ENCODE peak calls at places on chromosomes 4 and X, in seven cellular contexts. L, Q, W, C, F, H and D are unnamed samples.

GRCh38 chrX:7074135-7074907 is 73.2 kb upstream of the STS start:
- DNase-seq in C (no peak), F (peak), L (no peak), H (no peak), Q (peak), W (peak), D (no peak)

GRCh38 chrX:826026-826425 is 195.4 kb downstream of the SHOX start:
- DNase-seq in F (no peak), W (no peak), C (peak), H (no peak), L (no peak), Q (peak), D (peak)

GRCh38 chr4:89658701-89659024 is 178.3 kb downstream of the SNCA start:
- DNase-seq in C (no peak), L (no peak), W (no peak), H (no peak), F (no peak), Q (no peak), D (no peak)

GRCh38 chrX:44503550-44503949 is 39.1 kb downstream of the FUNDC1 start:
- DNase-seq in L (no peak), W (no peak), F (no peak), C (no peak), H (no peak), Q (no peak), D (no peak)

GRCh38 chrX:107924136-107924746 is 57.9 kb downstream of the TEX13B start:
- DNase-seq in Q (no peak), L (no peak), F (no peak), C (no peak), W (no peak), H (no peak), D (no peak)

GRCh38 chrX:23907106-23907495 is 637 bp downstream of the APOO start:
- DNase-seq in F (no peak), W (no peak), Q (no peak), C (no peak), L (no peak), H (no peak), D (no peak)

GRCh38 chrX:41589634-41590270 is 99.0 kb upstream of the GPR34 start:
- DNase-seq in H (no peak), F (no peak), Q (peak), C (no peak), L (no peak), W (peak), D (peak)

GRCh38 chrX:38806054-38806389 is 4.8 kb downstream of the MID1IP1 start:
- DNase-seq in H (no peak), F (no peak), Q (no peak), C (no peak), L (no peak), W (no peak), D (no peak)

GRCh38 chr4:15159477-15160019 is 157.3 kb downstream of the CPEB2 start:
- DNase-seq in H (no peak), F (no peak), C (no peak), Q (no peak), W (no peak), L (no peak), D (no peak)

GRCh38 chr4:77804471-77804870 is 14.7 kb downstream of the CNOT6L start:
- DNase-seq in L (no peak), F (no peak), Q (peak), C (no peak), W (no peak), H (no peak), D (peak)

GRCh38 chr4:148692242-148692641 is 250.0 kb upstream of the NR3C2 start:
- DNase-seq in L (no peak), H (no peak), F (no peak), Q (no peak), W (no peak), C (no peak), D (no peak)

GRCh38 chr4:86749121-86749520 is 100.1 kb downstream of the SLC10A6 start:
- DNase-seq in C (no peak), L (no peak), Q (no peak), F (no peak), H (no peak), W (no peak), D (no peak)

GRCh38 chr4:155614111-155614762 is 52.4 kb upstream of the GUCY1A1 start:
- DNase-seq in W (no peak), L (no peak), Q (no peak), C (no peak), H (no peak), F (peak), D (no peak)

GRCh38 chrX:136028383-136028984 is 43.2 kb downstream of the SLC9A6 start:
- DNase-seq in W (peak), C (peak), L (no peak), Q (peak), F (peak), H (no peak), D (peak)

GRCh38 chrX:153701706-153702105 is 14.0 kb downstream of the SLC6A8 start:
- DNase-seq in Q (no peak), H (no peak), C (no peak), W (no peak), F (no peak), L (peak), D (no peak)

GRCh38 chrX:11447418-11447817 is 154.2 kb downstream of the AMELX start:
- DNase-seq in H (no peak), F (no peak), C (no peak), W (no peak), L (no peak), Q (peak), D (no peak)

GRCh38 chr4:37802068-37802666 is 24.3 kb upstream of the PGM2 start:
- DNase-seq in Q (peak), W (peak), C (no peak), H (peak), L (no peak), F (peak), D (peak)

GRCh38 chr4:8394125-8394524 is 46.4 kb downstream of the ACOX3 start:
- DNase-seq in H (no peak), Q (peak), C (no peak), W (no peak), F (no peak), L (peak), D (peak)

GRCh38 chr4:3518511-3518880 is 13.7 kb downstream of the LRPAP1 start:
- DNase-seq in H (peak), F (no peak), Q (no peak), C (no peak), W (no peak), L (no peak), D (no peak)

GRCh38 chr4:21307709-21308108 is 607.5 kb downstream of the PACRGL start:
- DNase-seq in W (no peak), Q (no peak), C (no peak), L (no peak), H (no peak), F (no peak), D (no peak)

GRCh38 chrX:124502599-124502998 is 156.2 kb downstream of the SH2D1A start:
- DNase-seq in F (no peak), H (no peak), Q (no peak), W (no peak), C (no peak), L (no peak), D (no peak)

GRCh38 chrX:13029341-13029740 is 15.1 kb downstream of the FAM9C start:
- DNase-seq in Q (peak), C (no peak), W (peak), F (no peak), L (peak), H (no peak), D (peak)

GRCh38 chr4:108991929-108992328 is 229.1 kb upstream of the ETNPPL start:
- DNase-seq in F (peak), W (peak), H (no peak), C (peak), Q (peak), L (no peak), D (peak)

GRCh38 chr4:109169160-109169559 is 133.3 kb downstream of the COL25A1 start:
- DNase-seq in Q (no peak), L (no peak), F (no peak), C (no peak), H (no peak), W (no peak), D (no peak)

GRCh38 chr4:142534994-142535393 is 311.1 kb downstream of the INPP4B start:
- DNase-seq in H (no peak), Q (no peak), W (peak), C (no peak), F (peak), L (no peak), D (no peak)

GRCh38 chr4:30839583-30840520 is 119.7 kb downstream of the PCDH7 start:
- DNase-seq in L (no peak), C (peak), W (peak), H (no peak), F (peak), Q (peak), D (peak)

GRCh38 chr4:55181606-55182005 is 56.2 kb upstream of the KDR start:
- DNase-seq in H (no peak), C (no peak), L (no peak), Q (peak), W (peak), F (no peak), D (peak)

GRCh38 chr4:82688091-82688815 is 110.3 kb downstream of the SCD5 start:
- DNase-seq in F (peak), C (no peak), W (no peak), Q (peak), H (no peak), L (peak), D (no peak)

GRCh38 chr4:5079581-5079980 is 28.3 kb downstream of the STK32B start:
- DNase-seq in W (peak), H (no peak), C (no peak), Q (no peak), L (no peak), F (no peak), D (peak)

GRCh38 chr4:46389301-46389761 is 597 bp downstream of the GABRA2 start:
- DNase-seq in L (no peak), C (no peak), W (peak), F (peak), H (no peak), Q (no peak), D (peak)

GRCh38 chr4:123444298-123444731 is 47.7 kb downstream of the SPRY1 start:
- DNase-seq in W (peak), F (no peak), L (peak), Q (peak), H (no peak), C (no peak), D (no peak)

GRCh38 chrX:20361081-20361889 is 94.6 kb upstream of the RPS6KA3 start:
- DNase-seq in H (peak), L (no peak), Q (peak), W (peak), C (no peak), F (no peak), D (no peak)

DNA sequence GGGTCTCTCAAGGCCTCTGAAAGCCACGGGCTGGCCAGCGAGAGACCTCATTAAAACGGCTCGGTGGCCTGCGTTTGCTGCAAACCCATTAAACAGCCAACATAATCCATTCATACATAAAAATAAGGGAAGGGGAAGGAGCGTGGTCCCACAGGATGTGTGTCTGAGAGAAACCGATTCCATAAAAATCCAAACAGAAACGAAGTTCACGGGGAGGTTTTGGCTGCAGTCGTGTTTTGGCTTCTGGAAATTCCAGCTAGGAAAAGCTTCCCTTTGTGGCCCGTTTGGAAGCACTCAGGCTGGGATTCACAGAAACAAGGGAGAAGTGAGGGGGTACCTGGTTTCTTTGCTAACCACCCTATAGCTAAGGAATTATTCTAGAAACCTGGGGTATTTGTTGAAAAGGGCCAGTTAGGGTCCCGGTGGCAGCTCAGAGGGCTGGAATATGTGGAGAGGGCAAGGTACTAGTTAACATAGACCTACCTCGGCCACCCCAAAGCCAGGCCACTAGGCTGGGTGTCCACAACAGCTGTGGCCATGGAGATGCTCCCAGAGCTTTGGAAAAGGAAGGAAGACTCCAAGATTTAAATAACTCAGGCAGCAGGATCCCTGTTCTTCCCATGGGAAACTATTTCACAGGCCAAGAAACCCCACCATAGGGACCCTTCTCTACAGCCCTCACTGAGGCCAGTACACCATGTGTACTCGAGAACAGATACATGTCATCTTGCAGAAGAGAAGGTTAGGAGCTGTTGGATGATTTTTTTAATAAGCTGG is 166.8 kb downstream of the BCOR start:
- DNase-seq in H (no peak), Q (no peak), F (no peak), W (no peak), L (no peak), C (no peak), D (no peak)
- H3K4me3 ChIP-seq in H (no peak), Q (no peak), F (no peak), W (no peak), L (no peak), C (no peak), D (no peak)

DNA sequence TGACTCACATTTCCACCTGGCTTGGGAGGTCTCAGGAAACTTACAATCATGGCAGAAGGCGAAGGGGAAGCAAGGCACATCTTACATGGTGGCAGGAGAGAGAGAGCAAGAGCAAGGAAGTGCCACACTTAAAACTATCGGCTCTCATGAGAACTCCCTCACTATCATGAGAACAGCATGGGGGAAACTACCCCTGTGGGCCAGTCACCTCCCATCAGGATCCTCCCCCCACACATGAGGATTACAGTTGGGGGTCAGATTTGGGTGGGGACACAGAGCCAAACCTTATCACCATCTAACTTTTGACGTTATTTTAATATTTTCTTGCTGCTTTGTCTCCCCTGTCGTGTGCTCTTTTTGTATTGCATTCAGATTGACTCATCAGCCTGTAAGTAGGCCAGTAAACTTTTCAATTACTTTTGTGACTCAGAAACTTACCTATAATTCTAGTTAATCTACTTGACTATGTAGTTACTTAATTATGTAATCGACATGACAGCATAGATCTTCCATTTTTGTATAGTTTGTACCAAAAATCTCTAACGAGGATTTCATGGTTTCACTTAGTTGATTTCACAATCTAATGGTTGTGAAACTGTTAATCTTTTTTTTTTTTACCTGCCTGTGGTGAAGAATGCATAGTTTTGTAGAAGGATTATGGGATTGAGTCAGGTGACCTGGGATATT is 18.2 kb downstream of the STIM2 start:
- DNase-seq in Q (peak), C (no peak), W (no peak), L (no peak), H (no peak), F (peak), D (peak)
- H3K4me3 ChIP-seq in Q (no peak), C (no peak), W (no peak), L (no peak), H (no peak), F (no peak), D (no peak)

GRCh38 chr4:183409956-183410355 is 34.5 kb upstream of the CDKN2AIP start:
- DNase-seq in C (no peak), Q (no peak), W (no peak), F (no peak), H (no peak), L (no peak), D (no peak)
- H3K4me3 ChIP-seq in C (no peak), Q (no peak), W (no peak), F (no peak), H (no peak), L (no peak), D (no peak)

GRCh38 chr4:74262522-74262921 is 45.7 kb upstream of the EPGN start:
- DNase-seq in C (no peak), L (no peak), W (no peak), H (no peak), F (no peak), Q (peak), D (no peak)
- H3K4me3 ChIP-seq in C (no peak), L (no peak), W (no peak), H (no peak), F (no peak), Q (no peak), D (no peak)

DNA sequence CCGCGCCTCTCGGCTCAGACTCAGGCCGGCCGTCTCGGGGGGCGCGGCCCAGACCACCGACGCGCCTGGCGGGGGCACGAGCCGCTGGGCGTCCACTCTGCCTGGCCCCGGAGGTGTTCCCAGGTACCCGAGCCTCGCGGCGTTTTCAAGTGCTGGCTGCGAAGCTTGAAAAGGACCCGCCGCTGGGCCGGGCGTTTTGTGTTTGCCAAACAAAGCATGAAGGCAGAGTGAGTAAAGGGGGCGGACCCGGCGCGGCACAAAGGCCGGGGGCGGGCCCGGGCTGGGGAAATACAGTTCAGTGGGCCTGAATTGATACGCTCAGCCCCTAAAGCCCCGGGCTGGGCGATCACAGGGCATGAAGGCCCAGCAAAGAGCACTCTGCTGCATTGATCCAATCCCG is 65.4 kb downstream of the SOX3 start:
- DNase-seq in L (peak), C (no peak), F (no peak), H (peak), W (peak), Q (no peak), D (peak)
- H3K4me3 ChIP-seq in L (peak), C (no peak), F (no peak), H (peak), W (peak), Q (no peak), D (peak)

GRCh38 chrX:50680990-50681389 is 133.0 kb downstream of the SHROOM4 start:
- DNase-seq in F (peak), C (no peak), H (no peak), L (no peak), Q (no peak), W (no peak), D (no peak)

DNA sequence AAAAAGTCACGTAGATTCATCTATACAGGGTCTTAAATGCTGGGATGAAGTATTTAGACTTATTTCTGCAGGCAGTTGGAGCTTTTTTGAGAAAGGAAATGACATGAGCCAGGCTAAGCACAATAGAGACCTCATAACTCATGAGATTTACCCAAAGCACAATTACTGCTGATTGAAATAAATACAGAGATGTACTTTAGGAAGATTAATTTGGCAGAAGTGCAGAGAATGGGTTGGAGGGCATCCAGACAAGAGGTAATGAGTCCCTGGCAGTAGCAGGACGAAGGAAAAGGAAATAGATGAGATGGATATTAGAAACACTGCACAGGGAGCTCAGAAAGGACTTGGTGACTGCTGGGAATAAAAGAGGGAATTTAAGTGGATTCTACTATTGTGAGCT is 129.1 kb downstream of the SHROOM4 start:
- DNase-seq in H (no peak), Q (no peak), C (no peak), W (no peak), L (no peak), F (no peak), D (no peak)
- H3K4me3 ChIP-seq in H (no peak), Q (no peak), C (no peak), W (no peak), L (no peak), F (no peak), D (no peak)

DNA sequence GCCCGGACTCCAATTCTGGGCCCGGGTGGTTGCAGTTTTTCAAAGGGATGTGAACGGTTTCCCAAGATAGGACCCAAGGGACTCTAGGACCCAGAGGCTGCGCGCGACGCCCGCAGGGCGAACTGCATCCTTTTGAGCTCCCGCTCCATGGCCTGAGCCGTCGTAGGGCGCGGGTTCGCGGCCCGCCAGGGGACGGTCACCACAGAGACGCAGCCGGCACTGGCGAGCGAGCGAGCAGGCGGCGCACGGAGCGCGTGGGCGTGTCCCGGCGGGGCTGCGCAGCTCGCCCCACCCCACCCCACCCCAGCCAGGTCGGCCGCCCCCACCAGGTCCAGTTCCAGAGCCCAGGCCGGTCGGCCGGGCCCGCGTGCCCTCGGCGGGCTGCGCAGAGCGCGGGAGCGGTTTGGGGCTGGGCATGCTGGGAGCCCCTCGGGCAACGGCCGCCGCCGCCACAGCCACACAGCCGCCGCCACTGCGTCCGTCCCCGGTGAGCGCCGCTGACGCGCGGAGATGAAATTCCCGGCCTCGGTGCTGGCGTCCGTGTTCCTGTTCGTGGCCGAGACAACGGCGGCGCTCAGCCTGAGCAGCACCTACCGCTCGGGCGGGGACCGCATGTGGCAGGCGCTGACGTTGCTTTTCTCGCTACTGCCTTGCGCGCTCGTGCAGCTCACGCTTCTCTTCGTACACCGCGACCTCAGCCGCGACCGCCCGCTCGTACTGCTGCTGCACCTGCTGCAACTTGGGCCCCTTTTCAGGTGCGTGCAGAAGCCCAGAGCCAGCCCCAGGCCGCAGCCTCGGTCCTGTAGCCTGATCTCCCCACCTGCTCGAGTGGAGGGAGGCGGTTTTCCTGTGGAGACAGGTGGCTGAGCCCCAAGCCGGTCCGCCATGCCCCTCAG is at the start of gene XK:
- DNase-seq in W (peak), Q (peak), H (peak), F (peak), L (peak), C (no peak), D (peak)
- H3K4me3 ChIP-seq in W (peak), Q (peak), H (peak), F (peak), L (peak), C (peak), D (peak)